ENCODE peak calls at places on chromosomes 3 and 15, in nine cellular contexts. W, Z, I, V, C, Y, S, O and T are unnamed samples.

GRCh38 chr3:59106085-59106629 is 56.3 kb upstream of the CFAP20DC start:
- DNase-seq in W (no peak), Z (peak; percentile 24), I (no peak), V (no peak), C (no peak), Y (no peak), S (no peak), O (no peak), T (no peak)

GRCh38 chr3:157120071-157120892 is 39.7 kb downstream of the CCNL1 start:
- DNase-seq in W (no peak), Z (no peak), I (no peak), V (peak; percentile 74), C (no peak), Y (no peak), S (no peak), O (no peak), T (no peak)

GRCh38 chr3:37386627-37387230 is 212.3 kb upstream of the LRRFIP2 start:
- DNase-seq in W (peak; percentile 14), Z (no peak), I (no peak), V (no peak), C (no peak), Y (no peak), S (no peak), O (no peak), T (no peak)

GRCh38 chr3:47283193-47283537 is 421 bp downstream of the KLHL18 start:
- DNase-seq in W (no peak), Z (peak; percentile 5), I (no peak), V (peak; percentile 33), C (no peak), Y (no peak), S (no peak), O (no peak), T (no peak)

GRCh38 chr3:141646760-141647561 is 91.1 kb upstream of the RNF7 start:
- DNase-seq in W (peak; percentile 62), Z (peak; percentile 80), I (no peak), V (peak; percentile 38), C (no peak), Y (no peak), S (peak; percentile 48), O (peak; percentile 59), T (peak; percentile 53)

GRCh38 chr15:84590406-84590805 is 10.4 kb upstream of the ZSCAN2 start:
- DNase-seq in W (peak; percentile 31), Z (no peak), I (no peak), V (no peak), C (no peak), Y (no peak), S (no peak), O (no peak), T (no peak)

GRCh38 chr3:123229145-123229544 is 27.4 kb downstream of the SEC22A start:
- DNase-seq in W (peak; percentile 2), Z (peak; percentile 25), I (no peak), V (no peak), C (no peak), Y (no peak), S (peak; percentile 9), O (no peak), T (no peak)

GRCh38 chr15:35115155-35115725 is 30.1 kb upstream of the NANOGP8 start:
- DNase-seq in W (peak; percentile 16), Z (no peak), I (no peak), V (no peak), C (no peak), Y (no peak), S (no peak), O (peak; percentile 24), T (no peak)

GRCh38 chr15:66484539-66485112 is 12.9 kb downstream of the SNAPC5 start:
- DNase-seq in W (no peak), Z (no peak), I (peak; percentile 35), V (no peak), C (no peak), Y (no peak), S (no peak), O (no peak), T (no peak)

GRCh38 chr15:90885432-90886290 is 1.4 kb downstream of the FES start:
- DNase-seq in W (peak; percentile 51), Z (peak; percentile 61), I (no peak), V (peak; percentile 77), C (peak; percentile 86), Y (peak; percentile 83), S (peak; percentile 15), O (peak; percentile 85), T (peak; percentile 85)

GRCh38 chr3:19012846-19013245 is 135.5 kb upstream of the KCNH8 start:
- DNase-seq in W (no peak), Z (no peak), I (no peak), V (no peak), C (no peak), Y (no peak), S (no peak), O (no peak), T (no peak)

GRCh38 chr3:30098656-30099454 is 507.5 kb upstream of the TGFBR2 start:
- DNase-seq in W (peak; percentile 60), Z (no peak), I (no peak), V (no peak), C (no peak), Y (no peak), S (peak; percentile 69), O (peak; percentile 18), T (no peak)

GRCh38 chr15:63287109-63287508 is 9.7 kb downstream of the APH1B start:
- DNase-seq in W (peak; percentile 48), Z (no peak), I (no peak), V (no peak), C (no peak), Y (no peak), S (no peak), O (no peak), T (no peak)

GRCh38 chr3:108090066-108090700 is 648 bp downstream of the CD47 start:
- DNase-seq in W (peak; percentile 43), Z (peak; percentile 52), I (no peak), V (peak; percentile 25), C (peak; percentile 72), Y (peak; percentile 25), S (peak; percentile 57), O (peak; percentile 48), T (no peak)

GRCh38 chr15:75043509-75044257 is 20.3 kb downstream of the PPCDC start:
- DNase-seq in W (peak; percentile 100), Z (peak; percentile 48), I (peak; percentile 71), V (peak; percentile 95), C (peak; percentile 99), Y (peak; percentile 98), S (no peak), O (no peak), T (peak; percentile 95)

GRCh38 chr3:171878441-171879225 is 35.5 kb downstream of the TMEM212 start:
- DNase-seq in W (peak; percentile 71), Z (no peak), I (no peak), V (no peak), C (no peak), Y (no peak), S (no peak), O (peak; percentile 27), T (no peak)

DNA sequence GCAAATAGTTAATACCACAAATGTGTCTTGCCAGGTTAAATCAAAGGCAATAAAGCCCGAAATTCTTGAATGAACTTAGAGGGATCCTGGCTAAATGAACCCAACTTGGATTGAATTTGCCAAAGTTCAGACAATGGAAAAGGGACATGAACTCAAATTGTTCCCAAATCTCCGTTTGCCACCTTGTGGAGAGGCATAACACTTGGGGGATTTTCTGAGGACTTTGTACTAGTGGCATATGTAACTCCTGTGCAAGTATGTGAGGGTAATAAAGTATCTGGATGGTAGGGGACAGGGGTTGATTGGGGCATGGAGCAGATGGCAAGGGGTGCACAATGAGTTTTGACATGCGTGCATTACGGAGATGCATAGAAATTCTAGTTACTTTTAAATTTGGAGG is 1.3 kb upstream of the TCAIM start:
- DNase-seq in W (no peak), Z (no peak), I (no peak), V (no peak), C (no peak), Y (no peak), S (peak; percentile 13), O (no peak), T (no peak)
- TF ChIP-seq CTCF in W (no peak), Z (no peak), I (peak; percentile 3), V (no peak), C (no peak), Y (no peak), S (peak; percentile 22), O (no peak), T (no peak)

DNA sequence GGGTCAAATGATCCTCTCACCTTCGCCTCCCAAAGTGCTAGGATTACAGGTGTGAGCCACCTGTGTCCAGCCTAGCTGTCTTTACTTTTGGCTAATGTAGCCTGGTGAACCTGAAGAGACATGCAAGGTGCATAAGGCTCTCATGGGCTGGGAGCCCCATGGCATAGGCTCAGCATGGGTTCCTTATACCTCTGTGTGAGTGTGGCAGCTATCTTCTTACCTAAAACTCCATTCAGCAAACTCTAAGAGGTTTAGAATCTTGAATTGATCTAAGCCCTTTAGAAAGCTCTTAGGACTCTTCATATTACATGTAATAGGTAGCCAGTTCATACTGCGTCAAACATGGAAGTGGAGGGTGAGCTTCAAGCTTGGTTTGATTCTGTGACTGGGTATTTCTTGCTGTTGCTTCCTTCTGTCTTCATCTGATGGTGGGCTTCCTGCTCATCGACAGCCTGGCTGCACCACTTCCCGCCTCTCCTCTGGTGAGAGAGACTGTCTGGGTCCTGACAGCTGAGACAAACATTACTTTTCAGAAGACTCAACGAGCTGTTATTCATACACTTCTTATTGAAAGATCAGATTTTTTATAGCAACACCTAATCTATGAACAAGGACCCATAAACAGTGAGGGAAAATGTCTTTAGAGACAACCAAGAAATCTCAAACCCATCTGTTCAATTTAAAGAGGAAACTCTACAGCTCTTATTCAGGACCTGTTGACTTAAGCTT is 19.3 kb upstream of the TKT start:
- DNase-seq in W (no peak), Z (no peak), I (no peak), V (no peak), C (no peak), Y (no peak), S (no peak), O (no peak), T (no peak)
- H3K27ac ChIP-seq in W (no peak overlapping the region), Z (peak overlapping the region; percentile 99), I (no peak overlapping the region), V (peak overlapping the region; percentile 79), C (no peak overlapping the region), Y (no peak overlapping the region), S (no peak overlapping the region), O (no peak overlapping the region), T (peak overlapping the region; percentile 6)

DNA sequence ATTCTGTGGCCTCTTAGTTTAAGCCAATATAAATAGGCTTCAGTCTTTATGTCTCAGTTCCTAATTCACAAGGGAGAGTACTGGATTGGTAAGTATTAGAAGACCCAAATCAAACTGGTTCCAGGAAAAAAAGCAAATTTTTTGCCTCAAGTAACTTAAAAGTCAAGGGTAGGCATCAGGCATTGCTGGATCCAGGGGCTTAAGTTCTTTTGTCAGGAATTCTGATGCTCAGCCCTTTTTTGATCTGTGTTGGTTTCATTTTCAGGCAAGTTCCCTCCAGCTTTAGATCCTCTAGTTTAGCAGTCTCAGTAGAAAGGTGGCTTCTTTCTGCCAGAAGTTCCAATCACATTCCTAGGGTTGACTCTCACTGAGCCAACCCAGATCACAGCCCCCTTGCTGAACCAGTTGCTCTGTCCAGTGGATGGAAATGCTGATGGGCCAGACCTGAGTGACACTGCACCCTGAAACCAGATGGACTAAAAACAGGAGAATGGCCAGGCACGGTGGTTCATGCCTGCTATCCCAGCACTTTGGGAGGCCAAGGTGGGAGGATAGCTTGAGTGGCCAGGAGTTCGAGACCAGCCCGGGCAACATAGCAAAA is 253.5 kb downstream of the SHQ1 start:
- DNase-seq in W (no peak), Z (no peak), I (no peak), V (no peak), C (no peak), Y (no peak), S (no peak), O (no peak), T (no peak)
- H3K4me1 ChIP-seq in W (peaks cover 3% of the 10 kb centered on the region), Z (peaks cover 22% of the 10 kb centered on the region), I (peaks cover 12% of the 10 kb centered on the region), V (no peaks in the 10 kb centered on the region), C (peaks cover 29% of the 10 kb centered on the region), Y (peaks cover 14% of the 10 kb centered on the region), S (peaks cover 10% of the 10 kb centered on the region), O (peaks cover 70% of the 10 kb centered on the region), T (peaks cover 3% of the 10 kb centered on the region)

GRCh38 chr15:92306662-92307061 is 87.0 kb upstream of the ST8SIA2 start:
- DNase-seq in W (no peak), Z (peak; percentile 59), I (no peak), V (no peak), C (no peak), Y (no peak), S (peak; percentile 9), O (peak; percentile 76), T (no peak)
- TF ChIP-seq CTCF in W (no peak), Z (no peak), I (no peak), V (no peak), C (no peak), Y (peak; percentile 49), S (peak; percentile 34), O (peak; percentile 59), T (no peak)